ENCODE peak calls at places on chromosomes 6 and 20, in nine cellular contexts. V is breast epithelium; U is CD8-positive, alpha-beta T cell; A is fibroblast of lung; I is chondrocyte; S is pancreas; G is progenitor cell of endocrine pancreas; X is BE2C; B is WERI-Rb-1. H is an unnamed sample.

GRCh38 chr6:12113190-12113578 is 101.1 kb downstream of the HIVEP1 start:
- DNase-seq in V (no peak), U (no peak), A (peak), I (no peak), S (no peak), G (no peak), X (no peak), B (no peak), H (no peak)

GRCh38 chr20:34824026-34824860 is 1.2 kb downstream of the NCOA6 start:
- DNase-seq in V (peak), U (peak), A (peak), I (no peak), S (peak), G (peak), X (peak), B (peak), H (peak)

GRCh38 chr6:12865782-12866181 is 149.2 kb downstream of the PHACTR1 start:
- DNase-seq in V (no peak), U (no peak), A (no peak), I (no peak), S (no peak), G (no peak), X (no peak), B (no peak), H (no peak)

GRCh38 chr6:30136570-30137286 is 788 bp downstream of the TRIM40 start:
- DNase-seq in V (no peak), U (no peak), A (no peak), I (no peak), S (no peak), G (no peak), X (no peak), B (no peak), H (no peak)

GRCh38 chr20:38270869-38271608 is 10.5 kb upstream of the KIAA1755 start:
- DNase-seq in V (no peak), U (no peak), A (peak), I (peak), S (no peak), G (no peak), X (no peak), B (no peak), H (no peak)

GRCh38 chr20:18176318-18176785 is 38.7 kb downstream of the KAT14 start:
- DNase-seq in V (no peak), U (no peak), A (peak), I (no peak), S (no peak), G (no peak), X (no peak), B (peak), H (no peak)

GRCh38 chr20:53157443-53158408 is 185.6 kb downstream of the TSHZ2 start:
- DNase-seq in V (no peak), U (peak), A (peak), I (no peak), S (peak), G (no peak), X (peak), B (peak), H (peak)

GRCh38 chr6:7058250-7058923 is 49.4 kb upstream of the RREB1 start:
- DNase-seq in V (peak), U (no peak), A (peak), I (no peak), S (no peak), G (no peak), X (no peak), B (no peak), H (no peak)

GRCh38 chr6:153727910-153728309 is 311.1 kb upstream of the OPRM1 start:
- DNase-seq in V (no peak), U (no peak), A (no peak), I (no peak), S (no peak), G (no peak), X (peak), B (no peak), H (no peak)

GRCh38 chr6:135434095-135434494 is 63.4 kb downstream of the AHI1 start:
- DNase-seq in V (no peak), U (no peak), A (no peak), I (no peak), S (no peak), G (no peak), X (no peak), B (no peak), H (no peak)

GRCh38 chr6:135440087-135440792 is 57.3 kb downstream of the AHI1 start:
- DNase-seq in V (no peak), U (no peak), A (no peak), I (no peak), S (no peak), G (no peak), X (no peak), B (no peak), H (no peak)

GRCh38 chr6:135439549-135439948 is 58.0 kb downstream of the AHI1 start:
- DNase-seq in V (no peak), U (no peak), A (no peak), I (no peak), S (no peak), G (no peak), X (no peak), B (no peak), H (no peak)

GRCh38 chr6:135438907-135439535 is 58.5 kb downstream of the AHI1 start:
- DNase-seq in V (no peak), U (no peak), A (peak), I (no peak), S (no peak), G (no peak), X (no peak), B (no peak), H (no peak)
- TF ChIP-seq CTCF in V (peak), U (peak), A (peak), I (peak), S (no peak), G (peak), X (peak), B (peak), H (peak)

GRCh38 chr6:170179925-170180324 is 111.0 kb downstream of the DLL1 start:
- DNase-seq in V (no peak), U (no peak), A (no peak), I (no peak), S (peak), G (no peak), X (no peak), B (no peak), H (no peak)

GRCh38 chr6:170180671-170181337 is 110.1 kb downstream of the DLL1 start:
- DNase-seq in V (peak), U (no peak), A (no peak), I (no peak), S (no peak), G (no peak), X (no peak), B (no peak), H (no peak)

GRCh38 chr6:170178266-170178560 is 112.7 kb downstream of the DLL1 start:
- DNase-seq in V (no peak), U (no peak), A (no peak), I (no peak), S (no peak), G (no peak), X (no peak), B (no peak), H (no peak)

GRCh38 chr6:170177383-170178265 is 113.3 kb downstream of the DLL1 start:
- DNase-seq in V (no peak), U (no peak), A (no peak), I (no peak), S (peak), G (no peak), X (no peak), B (no peak), H (no peak)

DNA sequence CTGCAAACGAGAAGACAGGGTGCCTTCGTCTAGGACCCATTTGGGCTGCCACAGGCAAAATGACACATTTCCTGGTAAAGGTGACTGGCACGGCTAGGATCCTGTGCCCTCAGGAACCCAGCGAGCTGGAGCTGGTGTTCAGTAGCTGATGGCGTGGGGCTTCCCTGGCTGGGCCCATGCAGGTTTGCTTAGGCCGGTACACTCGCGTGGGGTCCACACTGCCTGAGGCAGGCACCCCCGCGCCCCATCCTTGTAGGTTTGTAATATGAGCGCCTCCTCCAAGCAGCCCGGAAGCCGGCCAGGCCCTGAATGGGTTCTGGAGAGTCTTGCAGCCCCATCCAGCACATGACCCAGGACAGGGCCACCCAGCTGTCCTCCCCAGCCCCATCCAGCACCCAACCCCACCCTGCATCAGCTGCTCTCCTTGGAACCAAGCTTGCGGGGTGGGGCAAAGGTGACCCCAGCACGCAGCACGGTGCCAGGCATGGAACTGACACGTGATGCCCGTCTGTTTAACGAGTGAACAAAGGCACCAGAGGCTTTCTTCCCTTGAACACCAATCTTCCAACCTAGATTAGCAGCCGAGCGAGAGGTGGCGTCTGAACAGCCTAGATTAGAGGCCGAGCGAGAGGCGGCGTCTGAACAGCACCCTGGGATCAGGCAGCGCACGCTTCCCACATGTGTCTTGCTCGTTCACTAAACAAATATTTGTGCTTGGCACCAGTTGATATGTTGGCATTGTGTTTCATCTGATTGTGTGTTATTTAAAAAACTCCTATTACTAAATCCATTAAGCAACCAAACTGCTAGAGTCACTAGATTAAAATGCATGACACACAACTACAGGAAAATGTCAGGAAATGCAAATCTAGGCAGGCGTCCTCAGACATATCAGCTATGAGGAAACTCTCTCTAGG is 112.1 kb downstream of the DLL1 start:
- DNase-seq in V (peak), U (no peak), A (peak), I (peak), S (peak), G (no peak), X (no peak), B (no peak), H (no peak)
- TF ChIP-seq CTCF in V (no peak), U (no peak), A (no peak), I (no peak), S (no peak), G (no peak), X (no peak), B (no peak), H (no peak)

DNA sequence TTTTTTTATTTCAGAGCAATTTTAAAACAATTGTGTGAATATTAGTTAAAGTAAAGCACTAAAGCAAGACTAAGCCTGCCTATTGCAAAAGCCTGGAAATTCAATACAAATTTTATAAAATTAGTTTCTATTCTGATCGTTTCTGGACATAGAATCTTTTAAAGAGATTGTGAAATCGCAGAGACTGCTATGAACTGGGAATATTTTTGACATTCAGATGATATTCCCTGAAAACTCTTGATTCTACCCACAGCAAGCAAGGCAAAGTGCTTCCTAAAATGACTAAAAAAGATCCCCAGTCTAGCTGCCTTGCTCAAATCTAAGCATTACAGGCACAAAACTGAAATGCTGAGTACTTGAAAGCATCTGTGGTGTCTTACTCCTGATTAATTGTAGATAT is 187.6 kb upstream of the CEP162 start:
- DNase-seq in V (no peak), U (no peak), A (no peak), I (no peak), S (no peak), G (no peak), X (no peak), B (no peak), H (no peak)
- TF ChIP-seq CTCF in V (no peak), U (no peak), A (no peak), I (no peak), S (no peak), G (no peak), X (no peak), B (no peak), H (no peak)

GRCh38 chr6:36621371-36621855 is 27.3 kb downstream of the SRSF3 start:
- DNase-seq in V (no peak), U (no peak), A (no peak), I (peak), S (peak), G (no peak), X (no peak), B (no peak), H (no peak)

GRCh38 chr6:36618366-36619355 is 24.5 kb downstream of the SRSF3 start:
- DNase-seq in V (no peak), U (no peak), A (no peak), I (peak), S (no peak), G (no peak), X (no peak), B (no peak), H (no peak)

GRCh38 chr6:36615018-36615761 is 21.0 kb downstream of the SRSF3 start:
- DNase-seq in V (no peak), U (peak), A (peak), I (no peak), S (no peak), G (no peak), X (peak), B (peak), H (peak)

GRCh38 chr6:36613200-36613995 is 19.2 kb downstream of the SRSF3 start:
- DNase-seq in V (no peak), U (no peak), A (no peak), I (no peak), S (no peak), G (no peak), X (no peak), B (no peak), H (no peak)

GRCh38 chr6:36616888-36617521 is 22.8 kb downstream of the SRSF3 start:
- DNase-seq in V (peak), U (no peak), A (no peak), I (peak), S (peak), G (no peak), X (peak), B (no peak), H (no peak)
- TF ChIP-seq CTCF in V (no peak), U (no peak), A (no peak), I (no peak), S (no peak), G (no peak), X (no peak), B (no peak), H (no peak)

GRCh38 chr20:7272512-7272911 is 505.0 kb downstream of the BMP2 start:
- DNase-seq in V (no peak), U (no peak), A (no peak), I (no peak), S (no peak), G (no peak), X (no peak), B (peak), H (no peak)
- TF ChIP-seq CTCF in V (no peak), U (no peak), A (no peak), I (peak), S (no peak), G (peak), X (no peak), B (peak), H (no peak)

GRCh38 chr20:45487231-45487635 is 17.7 kb downstream of the WFDC2 start:
- DNase-seq in V (no peak), U (no peak), A (no peak), I (no peak), S (peak), G (no peak), X (no peak), B (no peak), H (peak)
- TF ChIP-seq CTCF in V (no peak), U (peak), A (no peak), I (peak), S (no peak), G (peak), X (peak), B (peak), H (peak)

GRCh38 chr20:60857708-60858107 is 394.4 kb upstream of the CDH4 start:
- DNase-seq in V (no peak), U (no peak), A (peak), I (no peak), S (no peak), G (no peak), X (no peak), B (no peak), H (no peak)

GRCh38 chr20:60851826-60852704 is 400.0 kb upstream of the CDH4 start:
- DNase-seq in V (no peak), U (no peak), A (no peak), I (no peak), S (no peak), G (peak), X (no peak), B (peak), H (peak)
- TF ChIP-seq CTCF in V (no peak), U (no peak), A (peak), I (peak), S (no peak), G (peak), X (peak), B (peak), H (peak)

GRCh38 chr6:79231101-79231500 is 3.4 kb downstream of the HMGN3 start:
- DNase-seq in V (no peak), U (no peak), A (no peak), I (no peak), S (no peak), G (no peak), X (no peak), B (no peak), H (no peak)

GRCh38 chr6:79232696-79233462 is 1.6 kb downstream of the HMGN3 start:
- DNase-seq in V (no peak), U (no peak), A (no peak), I (no peak), S (no peak), G (no peak), X (no peak), B (no peak), H (no peak)

GRCh38 chr6:79230149-79230548 is 4.3 kb downstream of the HMGN3 start:
- DNase-seq in V (no peak), U (no peak), A (peak), I (no peak), S (no peak), G (no peak), X (no peak), B (no peak), H (no peak)

GRCh38 chr6:79233611-79234149 is 802 bp downstream of the HMGN3 start:
- DNase-seq in V (peak), U (peak), A (peak), I (peak), S (peak), G (peak), X (peak), B (peak), H (peak)

DNA sequence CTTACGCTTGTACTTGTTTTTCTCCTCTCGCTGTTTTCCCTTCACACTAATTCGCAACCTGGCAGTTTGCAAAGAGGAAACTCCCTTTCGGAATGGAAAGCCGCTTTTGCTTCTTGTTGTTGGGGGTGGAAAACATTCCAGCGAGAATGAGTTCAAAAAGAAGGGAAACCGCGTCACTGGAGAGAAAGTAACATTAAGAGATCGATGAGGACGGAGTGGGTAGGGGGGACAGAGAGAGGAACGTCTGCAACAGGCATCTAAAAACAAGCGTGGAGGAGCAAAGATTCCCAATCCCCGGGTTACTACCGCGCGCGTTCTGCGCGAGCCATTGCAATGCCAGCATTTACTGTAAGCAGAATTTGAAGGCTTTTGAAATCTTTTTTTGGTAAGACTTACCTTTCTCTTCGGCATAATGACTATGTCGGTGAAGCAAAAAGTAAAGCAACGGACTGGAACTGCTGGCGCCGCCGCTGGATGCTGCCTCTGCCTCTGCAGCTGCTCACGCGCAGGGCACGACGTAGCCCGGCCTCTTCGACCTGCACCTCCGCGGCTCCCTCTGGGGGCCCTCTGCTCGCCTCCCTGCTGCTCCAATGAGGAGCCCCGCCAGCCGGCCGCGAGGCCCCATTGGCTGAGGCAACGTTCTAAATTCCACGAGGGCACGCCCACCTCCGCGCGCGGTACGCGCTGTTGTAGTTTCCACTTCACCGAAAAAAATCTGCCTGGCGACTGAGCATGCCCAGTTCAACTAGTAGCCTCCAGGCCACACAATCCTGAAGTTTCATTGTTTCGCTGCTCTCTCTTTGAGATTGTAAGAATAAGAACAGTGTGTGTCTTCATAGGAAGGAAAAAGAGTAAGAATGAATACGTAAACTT is at the start of gene HMGN3:
- DNase-seq in V (peak), U (peak), A (peak), I (peak), S (peak), G (peak), X (peak), B (peak), H (peak)
- TF ChIP-seq CTCF in V (no peak), U (no peak), A (no peak), I (no peak), S (no peak), G (peak), X (peak), B (peak), H (no peak)

H was measured in endothelial cell.